ENCODE peak calls at places on chromosome 7, in seven cellular contexts. T is CD8-positive, alpha-beta memory T cell; K is endodermal cell; B is heart right ventricle; F is H1; L is CD8-positive, alpha-beta T cell; Z is transverse colon. N is an unnamed sample.

GRCh38 chr7:108771853-108772252 is 202.2 kb downstream of the DNAJB9 start:
- DNase-seq in K (no peak), Z (no peak), F (no peak), B (no peak), L (no peak), T (no peak), N (no peak)

GRCh38 chr7:69537691-69538090 is 60.6 kb upstream of the AUTS2 start:
- DNase-seq in F (no peak), L (no peak), T (no peak), B (no peak), K (no peak), Z (no peak), N (no peak)

GRCh38 chr7:101124376-101125056 is 2.4 kb upstream of the SERPINE1 start:
- DNase-seq in Z (no peak), T (no peak), K (no peak), F (no peak), L (no peak), B (no peak), N (no peak)

GRCh38 chr7:117931314-117931713 is 58.1 kb upstream of the CTTNBP2 start:
- DNase-seq in L (no peak), Z (no peak), K (no peak), T (no peak), B (no peak), F (no peak), N (no peak)

GRCh38 chr7:34133356-34133982 is 228.1 kb downstream of the BMPER start:
- DNase-seq in Z (no peak), B (no peak), L (no peak), F (no peak), T (no peak), K (no peak), N (no peak)

GRCh38 chr7:767580-767940 is 40.5 kb upstream of the PRKAR1B start:
- DNase-seq in Z (no peak), B (no peak), K (no peak), T (no peak), L (no peak), F (no peak), N (no peak)

GRCh38 chr7:4486932-4487331 is 195.2 kb upstream of the FOXK1 start:
- DNase-seq in T (no peak), B (no peak), L (no peak), F (no peak), K (no peak), Z (no peak), N (no peak)

GRCh38 chr7:2299131-2299829 is 15.0 kb downstream of the SNX8 start:
- DNase-seq in F (no peak), T (no peak), K (no peak), Z (no peak), B (no peak), L (no peak), N (no peak)

GRCh38 chr7:47291461-47292051 is 290.4 kb downstream of the TNS3 start:
- DNase-seq in B (no peak), L (no peak), Z (no peak), K (no peak), F (no peak), T (no peak), N (no peak)

GRCh38 chr7:27185013-27185707 is at the start of gene HOXA11:
- DNase-seq in B (no peak), F (no peak), Z (peak; percentile 83), K (peak; percentile 69), L (no peak), T (no peak), N (no peak)

GRCh38 chr7:106659963-106660861 is 746 bp downstream of the CCDC71L start:
- DNase-seq in T (peak; percentile 50), F (peak; percentile 76), L (peak; percentile 61), Z (peak; percentile 85), B (peak; percentile 78), K (peak; percentile 97), N (peak; percentile 64)

GRCh38 chr7:16636533-16637173 is 8.9 kb downstream of the ANKMY2 start:
- DNase-seq in Z (no peak), T (no peak), B (no peak), F (no peak), K (no peak), L (no peak), N (no peak)

GRCh38 chr7:30927559-30927958 is 15.9 kb downstream of the AQP1 start:
- DNase-seq in T (no peak), Z (no peak), K (peak; percentile 9), B (no peak), F (no peak), L (no peak), N (no peak)

GRCh38 chr7:2355079-2356008 is 717 bp downstream of the EIF3B start:
- DNase-seq in T (no peak), F (no peak), K (peak; percentile 67), B (no peak), Z (peak; percentile 19), L (peak; percentile 13), N (peak; percentile 7)

GRCh38 chr7:99447943-99448342 is 9.2 kb downstream of the CPSF4 start:
- DNase-seq in B (no peak), T (no peak), Z (no peak), F (no peak), L (no peak), K (peak; percentile 69), N (no peak)

GRCh38 chr7:6158424-6159096 is 113.9 kb downstream of the CYTH3 start:
- DNase-seq in B (no peak), Z (no peak), F (no peak), T (no peak), K (peak; percentile 48), L (no peak), N (no peak)

GRCh38 chr7:70726951-70727378 is 405.0 kb upstream of the GALNT17 start:
- DNase-seq in K (no peak), Z (no peak), T (no peak), B (no peak), F (no peak), L (no peak), N (no peak)

DNA sequence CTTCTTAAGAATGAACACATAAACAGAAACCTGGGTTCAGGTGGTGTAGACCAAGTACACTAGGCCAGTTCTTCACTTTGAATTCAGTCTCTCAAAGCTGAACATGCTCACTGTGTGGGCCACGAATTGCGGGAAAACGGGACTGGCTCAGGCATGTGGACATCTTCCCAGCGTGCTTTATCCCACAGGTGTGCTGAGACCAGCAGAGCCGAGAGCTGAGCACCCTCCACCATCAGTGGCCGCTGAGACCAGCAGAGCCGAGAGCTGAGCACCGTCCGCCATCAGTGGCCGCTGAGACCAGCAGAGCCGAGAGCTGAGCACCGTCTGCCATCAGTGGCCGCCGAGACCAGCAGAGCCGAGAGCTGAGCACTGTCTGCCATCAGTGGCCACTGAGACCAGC is 265.4 kb downstream of the DNAJB6 start:
- DNase-seq in K (no peak), B (no peak), T (no peak), L (no peak), F (no peak), Z (no peak), N (no peak)
- H3K9me3 ChIP-seq in K (peaks cover 47% of the 10 kb centered on the region), B (no peaks in the 10 kb centered on the region), T (no peaks in the 10 kb centered on the region), L (no peaks in the 10 kb centered on the region), F (no peaks in the 10 kb centered on the region), Z (no peaks in the 10 kb centered on the region), N (peaks cover 32% of the 10 kb centered on the region)

GRCh38 chr7:135758531-135758932 is 9.9 kb upstream of the FAM180A start:
- DNase-seq in F (no peak), T (no peak), L (no peak), B (no peak), K (peak; percentile 59), Z (no peak), N (no peak)
- H3K27ac ChIP-seq in F (no peak overlapping the region), T (no peak overlapping the region), L (no peak overlapping the region), B (peak overlapping the region; percentile 80), K (no peak overlapping the region), Z (peak overlapping the region; percentile 35), N (no peak overlapping the region)

GRCh38 chr7:157485961-157486510 is 149.2 kb downstream of the DNAJB6 start:
- DNase-seq in K (peak; percentile 28), T (no peak), B (no peak), L (no peak), F (no peak), Z (no peak), N (no peak)
- H3K9me3 ChIP-seq in K (peaks cover 45% of the 10 kb centered on the region), T (no peaks in the 10 kb centered on the region), B (peaks cover 8% of the 10 kb centered on the region), L (no peaks in the 10 kb centered on the region), F (peaks cover 6% of the 10 kb centered on the region), Z (no peaks in the 10 kb centered on the region), N (peaks cover 13% of the 10 kb centered on the region)

GRCh38 chr7:29282819-29283414 is 88.3 kb downstream of the CHN2 start:
- DNase-seq in Z (no peak), F (no peak), B (no peak), L (no peak), T (no peak), K (no peak), N (no peak)
- H3K27ac ChIP-seq in Z (no peak overlapping the region), F (no peak overlapping the region), B (no peak overlapping the region), L (no peak overlapping the region), T (no peak overlapping the region), K (no peak overlapping the region), N (no peak overlapping the region)

DNA sequence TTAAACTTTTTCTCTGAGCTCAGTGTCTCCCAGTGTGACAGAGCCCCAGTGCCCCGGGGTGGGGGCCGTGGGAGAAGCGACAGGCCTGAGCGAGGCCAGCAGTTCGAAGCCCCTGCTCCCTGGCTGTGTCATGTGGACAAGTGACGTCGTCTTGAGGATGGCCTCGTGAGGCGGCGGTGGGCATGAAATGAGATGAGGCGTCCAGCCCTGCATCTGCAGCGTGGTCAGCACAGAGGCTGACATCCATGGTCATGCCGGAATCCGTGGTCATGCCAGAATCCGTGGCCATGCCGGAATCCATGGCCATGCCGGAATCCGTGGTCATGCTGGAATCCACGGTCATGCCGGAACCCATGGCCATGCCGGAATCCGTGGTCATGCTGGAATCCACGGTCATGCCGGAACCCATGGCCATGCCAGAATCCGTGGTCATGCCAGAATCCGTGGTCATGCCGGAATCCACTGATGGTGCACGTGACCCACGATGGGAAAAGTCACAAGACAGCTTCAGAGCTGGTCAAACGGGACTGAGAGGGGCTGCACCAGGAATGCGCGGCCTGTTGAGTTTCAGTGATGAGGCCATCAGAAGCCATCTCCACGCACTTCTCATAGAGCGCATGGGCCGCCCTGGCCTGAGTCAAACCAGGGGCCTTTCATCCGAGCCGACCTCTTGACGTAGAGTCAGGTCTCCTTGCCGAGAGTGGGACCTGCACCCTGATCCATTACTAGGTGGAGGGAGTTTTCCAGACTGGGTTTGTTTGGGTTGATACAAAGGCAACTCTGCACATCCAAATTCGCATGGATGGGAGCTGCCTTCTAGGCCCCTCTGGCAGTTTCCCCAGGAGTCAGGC is 342.5 kb downstream of the PTPRN2 start:
- DNase-seq in L (no peak), F (no peak), T (no peak), B (no peak), K (no peak), Z (no peak), N (no peak)
- H3K9me3 ChIP-seq in L (no peaks in the 10 kb centered on the region), F (peaks cover 23% of the 10 kb centered on the region), T (no peaks in the 10 kb centered on the region), B (peaks cover 25% of the 10 kb centered on the region), K (peaks cover 97% of the 10 kb centered on the region), Z (no peaks in the 10 kb centered on the region), N (peaks cover 36% of the 10 kb centered on the region)

N was measured in iPS DF 6.9.